ENCODE peak calls at places on chromosome X, in four cellular contexts. One of them, this sample, is unnamed.
A peak's percentile ranks its signal among the peaks of the same experiment; 100 is the strongest.

GRCh38 chrX:74351760-74352159 is 47.8 kb downstream of the ZCCHC13 start:
- DNase-seq in pancreas: no peak
- DNase-seq in A673: no peak
- DNase-seq in uterus: no peak
- DNase-seq in this sample: no peak

GRCh38 chrX:103730746-103731508 is 20.2 kb downstream of the TMEM31 start:
- DNase-seq in pancreas: no peak
- DNase-seq in uterus: no peak
- DNase-seq in A673: peak; percentile 15
- DNase-seq in this sample: no peak

GRCh38 chrX:64975989-64976672 is at the start of gene ZC4H2:
- DNase-seq in uterus: peak; percentile 70
- DNase-seq in A673: no peak
- DNase-seq in pancreas: peak; percentile 67
- DNase-seq in this sample: peak; percentile 88

GRCh38 chrX:42079968-42080367 is 156.6 kb upstream of the CASK start:
- DNase-seq in A673: no peak
- DNase-seq in pancreas: no peak
- DNase-seq in uterus: no peak
- DNase-seq in this sample: no peak

GRCh38 chrX:33014949-33015348 is 196.4 kb downstream of the DMD start:
- DNase-seq in A673: no peak
- DNase-seq in uterus: no peak
- DNase-seq in pancreas: no peak
- DNase-seq in this sample: no peak

GRCh38 chrX:49919617-49920016 is 2.8 kb upstream of the CLCN5 start:
- DNase-seq in uterus: peak; percentile 70
- DNase-seq in A673: peak; percentile 58
- DNase-seq in pancreas: peak; percentile 14
- DNase-seq in this sample: peak; percentile 54

GRCh38 chrX:117510453-117510852 is 606.2 kb downstream of the KLHL13 start:
- DNase-seq in A673: peak; percentile 20
- DNase-seq in pancreas: no peak
- DNase-seq in uterus: no peak
- DNase-seq in this sample: peak; percentile 41

GRCh38 chrX:137891431-137891830 is 325.5 kb downstream of the ZIC3 start:
- DNase-seq in uterus: no peak
- DNase-seq in pancreas: no peak
- DNase-seq in A673: no peak
- DNase-seq in this sample: no peak

GRCh38 chrX:80572636-80573035 is 152.4 kb downstream of the TENT5D start:
- DNase-seq in A673: no peak
- DNase-seq in pancreas: no peak
- DNase-seq in uterus: no peak
- DNase-seq in this sample: no peak

GRCh38 chrX:137431693-137432488 is 134.0 kb upstream of the ZIC3 start:
- DNase-seq in A673: peak; percentile 64
- DNase-seq in uterus: no peak
- DNase-seq in pancreas: no peak
- DNase-seq in this sample: peak; percentile 70

GRCh38 chrX:22959204-22959920 is 40.4 kb upstream of the DDX53 start:
- DNase-seq in A673: no peak
- DNase-seq in pancreas: no peak
- DNase-seq in uterus: no peak
- DNase-seq in this sample: no peak

GRCh38 chrX:150163956-150164726 is 199.0 kb upstream of the MAMLD1 start:
- DNase-seq in pancreas: no peak
- DNase-seq in uterus: no peak
- DNase-seq in A673: no peak
- DNase-seq in this sample: no peak

GRCh38 chrX:20320461-20321159 is 53.9 kb upstream of the RPS6KA3 start:
- DNase-seq in A673: no peak
- DNase-seq in pancreas: no peak
- DNase-seq in uterus: no peak
- DNase-seq in this sample: no peak

GRCh38 chrX:99603076-99603814 is 806.8 kb downstream of the PCDH19 start:
- DNase-seq in A673: no peak
- DNase-seq in uterus: no peak
- DNase-seq in pancreas: no peak
- DNase-seq in this sample: peak; percentile 10

GRCh38 chrX:24485976-24486680 is 21.0 kb downstream of the PDK3 start:
- DNase-seq in uterus: no peak
- DNase-seq in pancreas: no peak
- DNase-seq in A673: no peak
- DNase-seq in this sample: peak; percentile 22

GRCh38 chrX:115013705-115014104 is 3.7 kb downstream of the IL13RA2 start:
- DNase-seq in uterus: no peak
- DNase-seq in pancreas: no peak
- DNase-seq in A673: no peak
- DNase-seq in this sample: no peak

GRCh38 chrX:136766785-136767103 is 14.0 kb downstream of the ARHGEF6 start:
- DNase-seq in A673: no peak
- DNase-seq in pancreas: no peak
- DNase-seq in uterus: peak; percentile 22
- DNase-seq in this sample: peak; percentile 28

GRCh38 chrX:111568356-111568755 is 56.9 kb downstream of the SERTM2 start:
- DNase-seq in uterus: no peak
- DNase-seq in A673: peak; percentile 29
- DNase-seq in pancreas: no peak
- DNase-seq in this sample: peak; percentile 59

GRCh38 chrX:12951590-12951965 is 23.3 kb upstream of the TMSB4X start:
- DNase-seq in pancreas: no peak
- DNase-seq in A673: no peak
- DNase-seq in uterus: no peak
- DNase-seq in this sample: no peak

GRCh38 chrX:81377329-81377728 is 175.4 kb downstream of the SH3BGRL start:
- DNase-seq in uterus: no peak
- DNase-seq in pancreas: no peak
- DNase-seq in A673: peak; percentile 23
- DNase-seq in this sample: peak; percentile 4

GRCh38 chrX:18789916-18790315 is 82.5 kb downstream of the PPEF1 start:
- DNase-seq in A673: no peak
- DNase-seq in uterus: no peak
- DNase-seq in pancreas: no peak
- DNase-seq in this sample: no peak

GRCh38 chrX:98067611-98068010 is 1183.9 kb downstream of the RPA4 start:
- DNase-seq in pancreas: no peak
- DNase-seq in uterus: no peak
- DNase-seq in A673: no peak
- DNase-seq in this sample: no peak

GRCh38 chrX:29662101-29662500 is 553.3 kb upstream of the MAGEB2 start:
- DNase-seq in pancreas: no peak
- DNase-seq in A673: peak; percentile 6
- DNase-seq in uterus: no peak
- DNase-seq in this sample: no peak

GRCh38 chrX:15849555-15849954 is 5.1 kb downstream of the AP1S2 start:
- DNase-seq in uterus: no peak
- DNase-seq in pancreas: no peak
- DNase-seq in A673: peak; percentile 59
- DNase-seq in this sample: peak; percentile 69
- TF ChIP-seq CTCF in uterus: peak; percentile 23
- TF ChIP-seq CTCF in pancreas: no peak
- TF ChIP-seq CTCF in A673: peak; percentile 56
- TF ChIP-seq CTCF in this sample: peak; percentile 60

DNA sequence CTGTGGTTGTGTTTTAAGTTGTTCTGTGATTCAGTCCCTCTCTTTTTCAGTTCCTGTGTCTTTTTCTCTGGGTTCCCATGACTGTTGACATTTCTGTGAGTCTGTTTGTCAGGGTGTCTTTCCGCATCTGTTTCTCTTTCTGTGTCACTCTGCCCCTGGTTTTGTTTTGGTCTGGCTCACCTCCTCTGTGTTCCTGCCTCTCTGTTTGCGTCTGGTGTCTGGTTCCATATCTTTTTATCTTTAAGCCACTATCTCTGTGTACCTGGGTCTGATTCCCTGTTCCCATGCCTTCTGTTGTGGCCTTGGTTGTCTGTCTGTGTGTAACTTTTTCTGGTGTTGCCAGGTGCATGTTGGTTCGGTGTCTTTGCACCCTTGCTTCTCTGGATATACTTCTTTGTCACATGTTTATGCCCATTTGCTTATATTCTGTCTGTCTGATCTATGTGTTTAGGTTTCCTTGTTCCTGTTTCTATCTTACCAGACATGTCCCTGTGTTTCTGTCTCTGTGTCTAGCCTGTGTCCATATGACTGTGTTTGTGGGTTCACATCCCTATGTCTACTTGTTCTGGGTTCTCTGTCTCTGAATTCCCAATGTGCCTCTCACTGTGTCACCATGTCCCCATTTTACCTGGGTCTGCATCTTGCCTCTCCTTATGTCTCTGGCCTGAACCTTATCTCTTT is 50.2 kb downstream of the ITIH6 start:
- DNase-seq in uterus: no peak
- DNase-seq in pancreas: no peak
- DNase-seq in A673: no peak
- DNase-seq in this sample: no peak
- H3K27me3 ChIP-seq in uterus: no peaks in the 10 kb centered on the region
- H3K27me3 ChIP-seq in pancreas: peaks cover 1% of the 10 kb centered on the region
- H3K27me3 ChIP-seq in A673: no peaks in the 10 kb centered on the region
- H3K27me3 ChIP-seq in this sample: no peaks in the 10 kb centered on the region

GRCh38 chrX:44874481-44875184 is 1.6 kb downstream of the KDM6A start:
- DNase-seq in pancreas: peak; percentile 9
- DNase-seq in uterus: no peak
- DNase-seq in A673: peak; percentile 72
- DNase-seq in this sample: peak; percentile 48

GRCh38 chrX:44872817-44873414 is at the start of gene KDM6A:
- DNase-seq in pancreas: peak; percentile 96
- DNase-seq in A673: peak; percentile 99
- DNase-seq in uterus: peak; percentile 99
- DNase-seq in this sample: peak; percentile 96

GRCh38 chrX:44871114-44871645 is 1.8 kb upstream of the KDM6A start:
- DNase-seq in pancreas: no peak
- DNase-seq in uterus: no peak
- DNase-seq in A673: no peak
- DNase-seq in this sample: peak; percentile 39

GRCh38 chrX:44873415-44874270 is 655 bp downstream of the KDM6A start:
- DNase-seq in A673: peak; percentile 74
- DNase-seq in uterus: peak; percentile 59
- DNase-seq in pancreas: peak; percentile 36
- DNase-seq in this sample: peak; percentile 68

DNA sequence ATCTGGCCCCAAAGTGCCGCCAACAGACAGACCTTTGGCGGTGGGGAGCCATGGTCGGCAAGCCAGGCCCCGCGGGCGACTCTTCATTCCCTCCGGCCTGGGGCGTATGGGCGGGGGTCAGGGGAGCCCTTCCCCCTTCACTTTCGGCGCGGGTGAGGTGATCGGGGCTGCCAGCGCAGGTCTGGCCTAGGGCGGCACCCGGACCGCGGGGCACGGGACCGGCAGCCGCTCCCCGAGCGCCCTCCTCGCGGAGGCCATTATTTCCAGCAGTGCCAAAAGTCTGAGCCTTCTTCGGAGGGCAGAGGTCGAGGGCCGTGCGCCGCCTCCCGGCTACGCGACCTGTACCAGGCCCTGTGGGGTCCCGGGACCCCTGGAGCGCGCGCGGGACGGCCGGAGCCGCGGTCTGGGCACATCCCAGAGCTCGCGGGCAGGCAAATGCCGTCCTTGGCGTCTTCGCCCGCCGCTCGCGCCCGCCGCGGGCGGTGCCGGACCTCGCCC is 620 bp upstream of the KDM6A start:
- DNase-seq in pancreas: peak; percentile 28
- DNase-seq in uterus: no peak
- DNase-seq in A673: peak; percentile 33
- DNase-seq in this sample: no peak
- TF ChIP-seq CTCF in pancreas: no peak
- TF ChIP-seq CTCF in uterus: no peak
- TF ChIP-seq CTCF in A673: no peak
- TF ChIP-seq CTCF in this sample: no peak

DNA sequence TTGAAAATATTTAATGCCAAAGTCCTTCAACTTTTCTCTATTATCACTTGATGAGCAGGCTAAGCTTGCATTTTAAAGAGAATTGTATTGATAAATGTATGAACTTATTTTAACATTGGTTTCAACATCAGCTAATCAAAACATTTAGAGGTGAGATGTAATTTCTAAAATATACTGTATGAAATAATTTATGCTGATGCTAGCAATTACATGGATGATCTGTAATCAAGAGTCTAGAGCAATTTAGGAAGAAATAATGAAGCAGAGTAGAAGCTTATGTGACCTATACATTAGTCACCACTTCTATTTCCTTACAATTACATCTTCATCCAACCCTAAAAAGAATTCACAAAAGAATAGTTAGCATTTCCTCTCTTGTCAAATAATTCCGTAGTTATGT is 226.8 kb downstream of the KLHL4 start:
- DNase-seq in A673: no peak
- DNase-seq in pancreas: no peak
- DNase-seq in uterus: no peak
- DNase-seq in this sample: no peak
- H3K27me3 ChIP-seq in A673: no peaks in the 10 kb centered on the region
- H3K27me3 ChIP-seq in pancreas: peaks cover 4% of the 10 kb centered on the region
- H3K27me3 ChIP-seq in uterus: peaks cover 4% of the 10 kb centered on the region
- H3K27me3 ChIP-seq in this sample: no peaks in the 10 kb centered on the region

DNA sequence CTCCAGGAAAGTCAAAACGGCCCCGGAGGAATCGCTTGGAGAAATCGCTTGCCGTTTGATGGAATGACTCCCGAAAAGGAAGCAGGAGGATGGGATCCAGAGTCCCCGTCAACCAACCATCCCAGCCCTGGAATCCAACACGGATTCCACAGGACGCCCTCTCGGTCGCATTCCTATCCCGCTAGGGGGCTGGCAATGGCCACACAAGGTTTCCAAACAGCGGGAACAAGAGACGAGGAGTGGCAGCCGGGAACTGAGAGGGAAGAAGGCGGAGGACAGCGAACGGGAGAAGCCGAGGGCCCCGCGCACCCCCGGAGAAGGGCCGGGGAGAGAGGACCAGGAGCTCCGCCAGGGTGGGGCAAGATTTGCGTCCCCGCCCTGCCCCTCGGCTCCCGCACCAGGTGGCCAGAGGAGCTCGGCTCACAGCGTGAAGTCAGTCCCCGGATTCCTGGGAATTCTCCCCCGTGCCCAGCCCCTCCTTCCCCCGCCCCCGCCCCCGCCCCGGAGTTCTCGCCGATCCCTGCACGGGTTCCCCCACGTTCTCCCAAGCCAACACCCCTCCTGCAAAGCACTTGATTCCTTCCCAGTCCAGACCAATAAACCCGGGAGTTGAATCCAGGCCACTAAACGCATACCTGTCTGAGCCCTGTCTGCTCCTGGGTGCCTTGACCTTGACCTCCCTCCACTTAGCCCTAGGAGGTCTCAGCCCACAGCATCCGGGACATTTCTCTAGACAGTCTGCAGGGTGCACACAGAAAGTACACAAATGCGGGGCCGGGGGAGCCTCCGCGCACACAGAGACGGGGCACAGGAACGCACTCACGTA is 1.4 kb downstream of the PDZD4 start:
- DNase-seq in pancreas: no peak
- DNase-seq in uterus: peak; percentile 19
- DNase-seq in A673: no peak
- DNase-seq in this sample: peak; percentile 76
- TF ChIP-seq CTCF in pancreas: no peak
- TF ChIP-seq CTCF in uterus: no peak
- TF ChIP-seq CTCF in A673: no peak
- TF ChIP-seq CTCF in this sample: peak; percentile 11

DNA sequence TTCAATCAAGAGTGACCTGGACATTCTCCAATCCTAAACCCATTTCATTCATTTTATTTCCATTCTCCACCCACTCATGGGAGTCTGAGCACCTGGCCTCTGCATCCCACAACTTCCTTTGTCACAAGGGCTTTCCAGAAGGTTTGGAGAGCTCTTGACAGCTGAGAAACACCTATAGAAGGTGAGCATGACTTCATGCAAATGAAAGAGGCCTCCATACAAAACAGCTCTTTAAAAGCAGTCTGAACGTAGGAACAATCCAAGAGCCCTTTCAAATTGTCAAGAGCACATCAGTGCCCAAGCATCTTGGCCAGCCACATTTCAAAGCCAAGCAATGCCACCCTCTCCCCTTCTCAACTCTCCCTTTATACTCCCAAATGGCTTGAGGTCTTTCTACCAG is 74.9 kb upstream of the RAP2C start:
- DNase-seq in A673: no peak
- DNase-seq in pancreas: no peak
- DNase-seq in uterus: no peak
- DNase-seq in this sample: no peak
- H3K27me3 ChIP-seq in A673: no peaks in the 10 kb centered on the region
- H3K27me3 ChIP-seq in pancreas: no peaks in the 10 kb centered on the region
- H3K27me3 ChIP-seq in uterus: no peaks in the 10 kb centered on the region
- H3K27me3 ChIP-seq in this sample: no peaks in the 10 kb centered on the region

This sample was measured in neural progenitor cell.